ENCODE peak calls at places on chromosomes 6 and 20, in five cellular contexts. D is GM12878, K is H1, P is HepG2, W is K562. T is an unnamed sample.
A peak's percentile ranks its signal among the peaks of the same experiment; 100 is the strongest.

GRCh38 chr6:32176476-32177181 is 745 bp upstream of the AGPAT1 start:
- DNase-seq in D (no peak), K (peak; percentile 46), P (no peak), W (peak; percentile 33), T (no peak)

GRCh38 chr6:34218691-34219090 is 18.0 kb upstream of the HMGA1 start:
- DNase-seq in D (no peak), K (no peak), P (no peak), W (no peak), T (no peak)

GRCh38 chr20:41580384-41580783 is 37.8 kb downstream of the CHD6 start:
- DNase-seq in D (no peak), K (no peak), P (no peak), W (no peak), T (no peak)

GRCh38 chr6:51339728-51340127 is 521.1 kb downstream of the TFAP2B start:
- DNase-seq in D (no peak), K (no peak), P (no peak), W (no peak), T (no peak)

GRCh38 chr6:85112540-85112939 is 337.3 kb upstream of the NT5E start:
- DNase-seq in D (no peak), K (no peak), P (no peak), W (no peak), T (no peak)

GRCh38 chr6:33761922-33762629 is 15.4 kb upstream of the IP6K3 start:
- DNase-seq in D (no peak), K (peak; percentile 75), P (peak; percentile 87), W (peak; percentile 85), T (peak; percentile 66)

GRCh38 chr6:7685276-7685675 is 40.6 kb upstream of the BMP6 start:
- DNase-seq in D (no peak), K (no peak), P (no peak), W (no peak), T (no peak)

GRCh38 chr6:128124713-128125112 is 223.9 kb upstream of the THEMIS start:
- DNase-seq in D (no peak), K (no peak), P (peak; percentile 69), W (no peak), T (no peak)

GRCh38 chr6:14228571-14228970 is 111.0 kb downstream of the CD83 start:
- DNase-seq in D (no peak), K (no peak), P (no peak), W (no peak), T (no peak)

GRCh38 chr20:62929051-62929538 is 2.8 kb upstream of the DIDO1 start:
- DNase-seq in D (no peak), K (peak; percentile 82), P (peak; percentile 50), W (peak; percentile 80), T (peak; percentile 86)

GRCh38 chr6:68008445-68008844 is 626.6 kb upstream of the ADGRB3 start:
- DNase-seq in D (peak; percentile 9), K (no peak), P (no peak), W (no peak), T (no peak)

GRCh38 chr6:153059757-153060156 is 57.2 kb upstream of the MTRF1L start:
- DNase-seq in D (no peak), K (no peak), P (peak; percentile 7), W (no peak), T (no peak)

GRCh38 chr20:43322851-43323250 is 133.1 kb upstream of the PTPRT start:
- DNase-seq in D (no peak), K (no peak), P (no peak), W (no peak), T (no peak)
- TF ChIP-seq ATF2 in D (no peak), K (no peak), P (no peak), W (no peak), T (no peak)

GRCh38 chr20:47054945-47055344 is 160.3 kb downstream of the EYA2 start:
- DNase-seq in D (no peak), K (no peak), P (no peak), W (peak; percentile 54), T (no peak)

GRCh38 chr20:47054506-47054905 is 159.9 kb downstream of the EYA2 start:
- DNase-seq in D (no peak), K (no peak), P (no peak), W (no peak), T (no peak)

GRCh38 chr20:47055699-47056369 is 161.2 kb downstream of the EYA2 start:
- DNase-seq in D (no peak), K (no peak), P (no peak), W (no peak), T (no peak)

GRCh38 chr20:47058236-47058635 is 163.6 kb downstream of the EYA2 start:
- DNase-seq in D (no peak), K (no peak), P (no peak), W (no peak), T (no peak)

GRCh38 chr20:47057661-47058060 is 163.0 kb downstream of the EYA2 start:
- DNase-seq in D (no peak), K (no peak), P (no peak), W (no peak), T (no peak)
- TF ChIP-seq MAX in D (no peak), K (no peak), P (no peak), W (no peak), T (no peak)

DNA sequence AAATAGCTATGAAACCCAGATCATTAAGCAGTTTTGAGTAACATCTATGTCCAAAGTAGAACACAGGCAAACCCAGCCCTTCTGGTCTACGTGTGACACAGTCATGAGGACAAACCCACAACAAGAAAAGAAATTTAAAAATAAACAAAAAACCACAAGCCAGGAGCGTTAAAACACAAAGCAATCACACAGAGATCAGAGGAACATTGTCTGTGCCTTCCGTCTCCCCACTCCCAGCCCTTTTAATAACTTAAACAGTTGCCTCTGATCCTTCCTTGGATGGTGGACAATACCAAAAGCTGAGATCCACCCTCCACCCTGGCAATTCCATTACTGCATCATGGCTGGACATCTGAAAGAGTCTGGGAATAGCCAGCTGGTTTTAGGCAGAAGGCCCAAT is 15.6 kb upstream of the LAMA4 start:
- DNase-seq in D (no peak), K (no peak), P (no peak), W (no peak), T (no peak)
- TF ChIP-seq SP1 in D (no peak), K (no peak), P (no peak), W (no peak), T (no peak)

GRCh38 chr20:43666376-43667328 is at the start of gene MYBL2:
- DNase-seq in D (no peak), K (peak; percentile 84), P (peak; percentile 70), W (peak; percentile 88), T (peak; percentile 78)

GRCh38 chr20:43667341-43668132 is 623 bp downstream of the MYBL2 start:
- DNase-seq in D (no peak), K (peak; percentile 68), P (no peak), W (peak; percentile 59), T (peak; percentile 57)

GRCh38 chr20:43665466-43666176 is 1.3 kb upstream of the MYBL2 start:
- DNase-seq in D (no peak), K (no peak), P (no peak), W (no peak), T (no peak)

GRCh38 chr20:43670423-43670822 is 3.5 kb downstream of the MYBL2 start:
- DNase-seq in D (no peak), K (no peak), P (no peak), W (no peak), T (no peak)

DNA sequence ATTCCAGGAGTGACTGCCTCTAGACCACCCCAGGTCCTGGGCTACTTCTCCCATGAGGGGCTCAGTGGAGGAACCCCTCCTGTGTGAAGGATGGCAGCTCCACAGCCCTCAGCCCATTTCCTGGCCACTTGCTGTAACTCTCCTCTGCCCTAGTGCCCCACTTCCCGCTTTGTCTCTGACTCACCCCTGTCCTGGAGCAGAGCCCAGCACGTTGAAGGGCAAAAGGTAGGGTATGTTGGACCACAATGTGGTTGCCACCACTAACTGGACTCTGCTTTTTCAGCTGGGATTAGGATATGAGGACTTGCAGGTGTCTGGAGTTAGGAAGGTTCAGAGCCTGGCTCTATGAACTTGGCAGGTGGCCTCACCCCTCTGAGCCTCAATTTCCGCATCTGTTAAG is 2.4 kb downstream of the MYBL2 start:
- DNase-seq in D (no peak), K (no peak), P (no peak), W (no peak), T (no peak)
- TF ChIP-seq ATF2 in D (no peak), K (no peak), P (no peak), W (no peak), T (no peak)

T was measured in WTC11.